ENCODE peak calls at places on chromosomes 16 and 17, in four cellular contexts. E is heart left ventricle, R is psoas muscle, G is A549. T is an unnamed sample.

GRCh38 chr17:48593840-48594411 is 347 bp upstream of the HOXB5 start:
- DNase-seq in E (peak), R (peak), G (peak), T (peak)

GRCh38 chr17:67992541-67993152 is 3.6 kb downstream of the C17orf58 start:
- DNase-seq in E (no peak), R (no peak), G (no peak), T (no peak)

GRCh38 chr17:78563189-78564145 is 13.7 kb downstream of the DNAH17 start:
- DNase-seq in E (peak), R (no peak), G (no peak), T (peak)

GRCh38 chr16:50096791-50097190 is 31.0 kb downstream of the HEATR3 start:
- DNase-seq in E (no peak), R (no peak), G (no peak), T (no peak)

GRCh38 chr17:17079336-17079735 is 37.1 kb downstream of the MPRIP start:
- DNase-seq in E (no peak), R (no peak), G (no peak), T (no peak)

GRCh38 chr16:72620853-72621252 is 427.1 kb downstream of the ZFHX3 start:
- DNase-seq in E (no peak), R (no peak), G (no peak), T (no peak)

GRCh38 chr17:72590882-72591499 is 470.2 kb downstream of the SOX9 start:
- DNase-seq in E (no peak), R (no peak), G (peak), T (no peak)

GRCh38 chr17:5282639-5283217 is 644 bp downstream of the RABEP1 start:
- DNase-seq in E (peak), R (peak), G (peak), T (no peak)

GRCh38 chr16:8767176-8767575 is 30.3 kb downstream of the TMEM186 start:
- DNase-seq in E (no peak), R (no peak), G (no peak), T (no peak)

GRCh38 chr16:30741461-30741914 is 6.7 kb upstream of the PHKG2 start:
- DNase-seq in E (no peak), R (no peak), G (peak), T (no peak)

GRCh38 chr16:3861808-3862451 is 18.6 kb downstream of the CREBBP start:
- DNase-seq in E (no peak), R (no peak), G (no peak), T (no peak)

GRCh38 chr17:77837917-77838316 is 120.6 kb upstream of the TNRC6C start:
- DNase-seq in E (no peak), R (no peak), G (no peak), T (no peak)

GRCh38 chr16:23435500-23435899 is 17.5 kb downstream of the COG7 start:
- DNase-seq in E (peak), R (peak), G (peak), T (no peak)

GRCh38 chr17:55384833-55385232 is 36.8 kb downstream of the MMD start:
- DNase-seq in E (no peak), R (no peak), G (no peak), T (no peak)

GRCh38 chr17:47990962-47991731 is 20.2 kb downstream of the CDK5RAP3 start:
- DNase-seq in E (no peak), R (no peak), G (no peak), T (no peak)

GRCh38 chr16:31242197-31242596 is 17.6 kb upstream of the ITGAM start:
- DNase-seq in E (no peak), R (no peak), G (no peak), T (no peak)

GRCh38 chr16:3961449-3961849 is 80.9 kb upstream of the CREBBP start:
- DNase-seq in E (no peak), R (no peak), G (peak), T (no peak)

GRCh38 chr16:58086381-58087208 is 42.6 kb downstream of the CFAP20 start:
- DNase-seq in E (no peak), R (no peak), G (no peak), T (no peak)

GRCh38 chr16:28905800-28906372 is 19.2 kb downstream of the RABEP2 start:
- DNase-seq in E (no peak), R (no peak), G (no peak), T (no peak)

DNA sequence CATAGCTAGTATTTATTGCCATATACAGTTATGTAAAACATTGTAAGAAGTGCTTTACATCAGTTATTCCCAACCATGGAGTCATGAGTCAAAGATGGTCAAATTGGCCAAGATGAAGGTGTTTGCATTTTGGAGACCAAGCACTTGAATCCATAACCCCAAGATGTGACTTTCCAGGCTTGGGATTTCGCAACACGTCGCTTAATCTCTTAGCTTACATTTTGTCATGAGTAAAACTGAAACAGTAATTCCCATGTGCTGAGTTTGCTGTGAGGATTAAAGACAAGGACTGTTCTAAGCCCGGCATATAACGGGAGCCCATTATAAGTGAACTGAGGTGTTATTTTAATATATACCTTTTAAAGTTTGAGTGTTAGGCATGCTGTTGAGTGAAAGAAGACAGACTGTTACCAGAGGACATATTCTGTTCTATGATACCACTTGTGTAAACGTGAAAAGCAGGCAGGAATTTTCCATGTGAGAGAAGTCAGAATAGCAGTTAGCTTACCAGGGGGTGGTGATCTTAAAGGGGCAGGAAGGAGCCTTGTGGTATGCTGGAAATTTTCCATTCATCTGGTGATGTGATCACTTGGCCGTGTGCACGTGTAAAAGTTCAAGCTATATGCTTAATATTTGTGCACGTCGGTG is 484.9 kb downstream of the WWOX start:
- DNase-seq in E (no peak), R (no peak), G (no peak), T (no peak)
- H3K27ac ChIP-seq in E (no peak), R (no peak), G (no peak), T (no peak)

DNA sequence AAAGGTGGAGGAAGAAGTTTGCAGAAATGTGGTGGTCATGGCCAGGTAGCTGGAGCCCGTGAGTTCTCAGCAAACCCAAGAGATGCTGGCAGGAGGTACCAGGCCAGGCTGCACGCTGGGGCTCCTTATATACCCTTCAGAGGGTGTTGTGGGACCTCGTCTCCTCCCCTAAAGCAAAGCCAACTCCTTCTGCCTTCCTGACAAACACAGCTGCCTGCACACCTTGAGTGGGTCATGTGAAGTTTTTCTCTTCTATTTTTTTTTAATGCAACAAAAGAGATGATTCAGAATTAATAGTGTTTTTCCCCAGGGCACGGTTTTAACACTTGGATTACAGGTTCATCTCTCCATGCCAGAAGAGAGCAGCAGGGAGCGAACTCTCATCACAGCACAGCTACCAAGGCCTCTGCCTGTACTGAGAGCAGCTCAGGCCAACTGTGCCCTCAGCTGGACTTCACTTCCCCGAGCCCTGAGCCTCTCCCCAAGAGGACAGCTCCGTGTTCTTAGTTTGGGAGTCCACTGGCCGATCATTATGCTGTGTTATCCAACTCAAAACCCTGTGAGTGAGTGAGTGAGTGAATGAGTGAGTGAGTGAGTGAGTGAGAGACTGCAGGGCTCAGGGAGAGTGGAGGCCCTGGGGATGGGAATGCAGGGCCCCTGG is at the start of gene KRT15:
- DNase-seq in E (no peak), R (no peak), G (no peak), T (no peak)
- TF ChIP-seq CTCF in E (no peak), R (no peak), G (no peak), T (no peak)

DNA sequence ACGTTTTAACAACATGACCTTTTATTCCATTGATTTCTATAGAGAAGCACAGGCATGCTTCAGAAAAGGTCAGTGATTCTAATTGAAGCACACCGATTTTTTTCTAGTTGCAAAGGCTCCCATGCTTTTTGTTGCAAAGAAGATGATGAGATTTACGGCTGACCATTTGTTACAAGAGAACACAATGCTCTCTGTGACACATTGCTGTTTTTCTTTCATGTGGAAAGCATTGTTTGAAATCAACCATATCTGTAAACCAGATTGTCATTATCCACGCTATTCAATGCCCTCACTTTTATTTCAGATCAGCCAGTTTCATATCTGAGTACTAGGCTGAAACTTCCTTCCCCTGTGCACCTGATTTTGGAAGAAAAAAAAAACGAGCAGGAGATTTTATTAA is 99.9 kb downstream of the NLK start:
- DNase-seq in E (no peak), R (no peak), G (no peak), T (no peak)
- H3K27ac ChIP-seq in E (peak), R (no peak), G (no peak), T (no peak)

GRCh38 chr17:43003542-43004172 is 2.9 kb upstream of the IFI35 start:
- DNase-seq in E (no peak), R (peak), G (peak), T (no peak)
- TF ChIP-seq CTCF in E (no peak), R (no peak), G (no peak), T (no peak)